ENCODE peak calls at places on chromosome 11, in seven cellular contexts. One of them, this sample, is unnamed.

GRCh38 chr11:113241190-113242051 is 73.0 kb upstream of the TTC12 start:
- DNase-seq in hepatic stellate cell: no peak
- DNase-seq in GM04503: no peak
- DNase-seq in amniotic stem cell: no peak
- DNase-seq in amygdala: no peak
- DNase-seq in neuronal stem cell: no peak
- DNase-seq in stimulated activated CD8-positive, alpha-beta memory T cell treated with anti-CD3 and anti-CD28 coated beads, Interleukin-15, amount 100 ng/mL, for 24 hours: no peak
- DNase-seq in this sample: no peak

GRCh38 chr11:692824-693414 is 2.1 kb downstream of the DEAF1 start:
- DNase-seq in stimulated activated CD8-positive, alpha-beta memory T cell treated with anti-CD3 and anti-CD28 coated beads, Interleukin-15, amount 100 ng/mL, for 24 hours: no peak
- DNase-seq in amniotic stem cell: no peak
- DNase-seq in hepatic stellate cell: no peak
- DNase-seq in GM04503: no peak
- DNase-seq in neuronal stem cell: no peak
- DNase-seq in amygdala: no peak
- DNase-seq in this sample: no peak

GRCh38 chr11:114296190-114296978 is at the start of gene NNMT:
- DNase-seq in neuronal stem cell: no peak
- DNase-seq in hepatic stellate cell: peak; percentile 57
- DNase-seq in amniotic stem cell: peak; percentile 81
- DNase-seq in amygdala: no peak
- DNase-seq in GM04503: peak; percentile 98
- DNase-seq in stimulated activated CD8-positive, alpha-beta memory T cell treated with anti-CD3 and anti-CD28 coated beads, Interleukin-15, amount 100 ng/mL, for 24 hours: no peak
- DNase-seq in this sample: no peak

GRCh38 chr11:62627718-62628117 is 5.9 kb upstream of the B3GAT3 start:
- DNase-seq in GM04503: no peak
- DNase-seq in stimulated activated CD8-positive, alpha-beta memory T cell treated with anti-CD3 and anti-CD28 coated beads, Interleukin-15, amount 100 ng/mL, for 24 hours: no peak
- DNase-seq in neuronal stem cell: no peak
- DNase-seq in amniotic stem cell: no peak
- DNase-seq in amygdala: no peak
- DNase-seq in hepatic stellate cell: no peak
- DNase-seq in this sample: no peak

GRCh38 chr11:59011672-59012071 is 72.4 kb downstream of the GLYATL1 start:
- DNase-seq in amygdala: no peak
- DNase-seq in GM04503: no peak
- DNase-seq in amniotic stem cell: no peak
- DNase-seq in neuronal stem cell: peak; percentile 47
- DNase-seq in hepatic stellate cell: no peak
- DNase-seq in stimulated activated CD8-positive, alpha-beta memory T cell treated with anti-CD3 and anti-CD28 coated beads, Interleukin-15, amount 100 ng/mL, for 24 hours: no peak
- DNase-seq in this sample: no peak

GRCh38 chr11:64814712-64815187 is 4.4 kb upstream of the MEN1 start:
- DNase-seq in hepatic stellate cell: no peak
- DNase-seq in amniotic stem cell: no peak
- DNase-seq in amygdala: no peak
- DNase-seq in neuronal stem cell: no peak
- DNase-seq in GM04503: no peak
- DNase-seq in stimulated activated CD8-positive, alpha-beta memory T cell treated with anti-CD3 and anti-CD28 coated beads, Interleukin-15, amount 100 ng/mL, for 24 hours: no peak
- DNase-seq in this sample: no peak

GRCh38 chr11:13889566-13890214 is 72.8 kb upstream of the SPON1 start:
- DNase-seq in amygdala: no peak
- DNase-seq in stimulated activated CD8-positive, alpha-beta memory T cell treated with anti-CD3 and anti-CD28 coated beads, Interleukin-15, amount 100 ng/mL, for 24 hours: no peak
- DNase-seq in GM04503: no peak
- DNase-seq in neuronal stem cell: no peak
- DNase-seq in hepatic stellate cell: no peak
- DNase-seq in amniotic stem cell: no peak
- DNase-seq in this sample: no peak

GRCh38 chr11:43982421-43982820 is 40.0 kb downstream of the C11orf96 start:
- DNase-seq in amygdala: no peak
- DNase-seq in neuronal stem cell: no peak
- DNase-seq in stimulated activated CD8-positive, alpha-beta memory T cell treated with anti-CD3 and anti-CD28 coated beads, Interleukin-15, amount 100 ng/mL, for 24 hours: no peak
- DNase-seq in GM04503: no peak
- DNase-seq in hepatic stellate cell: no peak
- DNase-seq in amniotic stem cell: no peak
- DNase-seq in this sample: no peak

GRCh38 chr11:2932850-2933251 is 3.6 kb upstream of the PHLDA2 start:
- DNase-seq in stimulated activated CD8-positive, alpha-beta memory T cell treated with anti-CD3 and anti-CD28 coated beads, Interleukin-15, amount 100 ng/mL, for 24 hours: no peak
- DNase-seq in amniotic stem cell: no peak
- DNase-seq in hepatic stellate cell: no peak
- DNase-seq in neuronal stem cell: no peak
- DNase-seq in GM04503: no peak
- DNase-seq in amygdala: no peak
- DNase-seq in this sample: no peak

GRCh38 chr11:88164806-88165205 is 10.4 kb downstream of the RAB38 start:
- DNase-seq in amygdala: no peak
- DNase-seq in amniotic stem cell: no peak
- DNase-seq in hepatic stellate cell: no peak
- DNase-seq in neuronal stem cell: no peak
- DNase-seq in GM04503: no peak
- DNase-seq in stimulated activated CD8-positive, alpha-beta memory T cell treated with anti-CD3 and anti-CD28 coated beads, Interleukin-15, amount 100 ng/mL, for 24 hours: no peak
- DNase-seq in this sample: no peak

GRCh38 chr11:57711414-57712255 is at the start of gene MED19:
- DNase-seq in GM04503: peak; percentile 34
- DNase-seq in hepatic stellate cell: peak; percentile 76
- DNase-seq in amniotic stem cell: peak; percentile 56
- DNase-seq in neuronal stem cell: peak; percentile 82
- DNase-seq in stimulated activated CD8-positive, alpha-beta memory T cell treated with anti-CD3 and anti-CD28 coated beads, Interleukin-15, amount 100 ng/mL, for 24 hours: peak; percentile 49
- DNase-seq in amygdala: no peak
- DNase-seq in this sample: peak; percentile 84

GRCh38 chr11:86395061-86395551 is 20.4 kb downstream of the CCDC81 start:
- DNase-seq in neuronal stem cell: no peak
- DNase-seq in amniotic stem cell: no peak
- DNase-seq in amygdala: no peak
- DNase-seq in hepatic stellate cell: peak; percentile 20
- DNase-seq in stimulated activated CD8-positive, alpha-beta memory T cell treated with anti-CD3 and anti-CD28 coated beads, Interleukin-15, amount 100 ng/mL, for 24 hours: no peak
- DNase-seq in GM04503: no peak
- DNase-seq in this sample: no peak

GRCh38 chr11:45922425-45923082 is at the start of gene LARGE2:
- DNase-seq in hepatic stellate cell: no peak
- DNase-seq in neuronal stem cell: peak; percentile 59
- DNase-seq in GM04503: no peak
- DNase-seq in amygdala: no peak
- DNase-seq in stimulated activated CD8-positive, alpha-beta memory T cell treated with anti-CD3 and anti-CD28 coated beads, Interleukin-15, amount 100 ng/mL, for 24 hours: no peak
- DNase-seq in amniotic stem cell: no peak
- DNase-seq in this sample: peak; percentile 64

GRCh38 chr11:119664701-119665420 is 64.1 kb downstream of the NECTIN1 start:
- DNase-seq in amygdala: no peak
- DNase-seq in stimulated activated CD8-positive, alpha-beta memory T cell treated with anti-CD3 and anti-CD28 coated beads, Interleukin-15, amount 100 ng/mL, for 24 hours: no peak
- DNase-seq in amniotic stem cell: no peak
- DNase-seq in neuronal stem cell: no peak
- DNase-seq in GM04503: no peak
- DNase-seq in hepatic stellate cell: no peak
- DNase-seq in this sample: no peak

GRCh38 chr11:71481101-71481960 is 28.3 kb downstream of the NADSYN1 start:
- DNase-seq in amygdala: no peak
- DNase-seq in stimulated activated CD8-positive, alpha-beta memory T cell treated with anti-CD3 and anti-CD28 coated beads, Interleukin-15, amount 100 ng/mL, for 24 hours: no peak
- DNase-seq in neuronal stem cell: no peak
- DNase-seq in GM04503: no peak
- DNase-seq in amniotic stem cell: no peak
- DNase-seq in hepatic stellate cell: no peak
- DNase-seq in this sample: no peak

GRCh38 chr11:130522284-130522961 is 74.0 kb downstream of the ADAMTS15 start:
- DNase-seq in GM04503: peak; percentile 55
- DNase-seq in stimulated activated CD8-positive, alpha-beta memory T cell treated with anti-CD3 and anti-CD28 coated beads, Interleukin-15, amount 100 ng/mL, for 24 hours: no peak
- DNase-seq in amniotic stem cell: peak; percentile 64
- DNase-seq in neuronal stem cell: peak; percentile 46
- DNase-seq in hepatic stellate cell: peak; percentile 96
- DNase-seq in amygdala: no peak
- DNase-seq in this sample: no peak

GRCh38 chr11:66363805-66364535 is 7.6 kb downstream of the SLC29A2 start:
- DNase-seq in neuronal stem cell: no peak
- DNase-seq in amniotic stem cell: no peak
- DNase-seq in GM04503: no peak
- DNase-seq in hepatic stellate cell: no peak
- DNase-seq in amygdala: no peak
- DNase-seq in stimulated activated CD8-positive, alpha-beta memory T cell treated with anti-CD3 and anti-CD28 coated beads, Interleukin-15, amount 100 ng/mL, for 24 hours: peak; percentile 72
- DNase-seq in this sample: no peak

GRCh38 chr11:11961399-11962028 is 46.9 kb downstream of the DKK3 start:
- DNase-seq in stimulated activated CD8-positive, alpha-beta memory T cell treated with anti-CD3 and anti-CD28 coated beads, Interleukin-15, amount 100 ng/mL, for 24 hours: no peak
- DNase-seq in amniotic stem cell: no peak
- DNase-seq in neuronal stem cell: no peak
- DNase-seq in amygdala: no peak
- DNase-seq in hepatic stellate cell: no peak
- DNase-seq in GM04503: no peak
- DNase-seq in this sample: no peak

GRCh38 chr11:64081663-64082442 is 46.1 kb downstream of the FLRT1 start:
- DNase-seq in amygdala: no peak
- DNase-seq in hepatic stellate cell: no peak
- DNase-seq in neuronal stem cell: no peak
- DNase-seq in GM04503: no peak
- DNase-seq in stimulated activated CD8-positive, alpha-beta memory T cell treated with anti-CD3 and anti-CD28 coated beads, Interleukin-15, amount 100 ng/mL, for 24 hours: no peak
- DNase-seq in amniotic stem cell: no peak
- DNase-seq in this sample: no peak

GRCh38 chr11:62438641-62439040 is 19.8 kb downstream of the SCGB1A1 start:
- DNase-seq in GM04503: no peak
- DNase-seq in stimulated activated CD8-positive, alpha-beta memory T cell treated with anti-CD3 and anti-CD28 coated beads, Interleukin-15, amount 100 ng/mL, for 24 hours: no peak
- DNase-seq in neuronal stem cell: no peak
- DNase-seq in hepatic stellate cell: no peak
- DNase-seq in amygdala: no peak
- DNase-seq in amniotic stem cell: no peak
- DNase-seq in this sample: no peak

GRCh38 chr11:2670541-2671100 is 29.2 kb downstream of the KCNQ1OT1 start:
- DNase-seq in neuronal stem cell: no peak
- DNase-seq in hepatic stellate cell: no peak
- DNase-seq in amygdala: no peak
- DNase-seq in GM04503: no peak
- DNase-seq in amniotic stem cell: no peak
- DNase-seq in stimulated activated CD8-positive, alpha-beta memory T cell treated with anti-CD3 and anti-CD28 coated beads, Interleukin-15, amount 100 ng/mL, for 24 hours: no peak
- DNase-seq in this sample: no peak

GRCh38 chr11:62921201-62921572 is at the start of gene CHRM1:
- DNase-seq in amygdala: no peak
- DNase-seq in hepatic stellate cell: no peak
- DNase-seq in amniotic stem cell: no peak
- DNase-seq in stimulated activated CD8-positive, alpha-beta memory T cell treated with anti-CD3 and anti-CD28 coated beads, Interleukin-15, amount 100 ng/mL, for 24 hours: no peak
- DNase-seq in GM04503: no peak
- DNase-seq in neuronal stem cell: no peak
- DNase-seq in this sample: no peak

GRCh38 chr11:17477361-17477760 is 716 bp upstream of the ABCC8 start:
- DNase-seq in stimulated activated CD8-positive, alpha-beta memory T cell treated with anti-CD3 and anti-CD28 coated beads, Interleukin-15, amount 100 ng/mL, for 24 hours: no peak
- DNase-seq in amygdala: no peak
- DNase-seq in neuronal stem cell: no peak
- DNase-seq in amniotic stem cell: no peak
- DNase-seq in hepatic stellate cell: no peak
- DNase-seq in GM04503: no peak
- DNase-seq in this sample: no peak

GRCh38 chr11:123899792-123900191 is 2.2 kb upstream of the OR8D4 start:
- DNase-seq in amygdala: no peak
- DNase-seq in GM04503: no peak
- DNase-seq in amniotic stem cell: no peak
- DNase-seq in neuronal stem cell: no peak
- DNase-seq in hepatic stellate cell: no peak
- DNase-seq in stimulated activated CD8-positive, alpha-beta memory T cell treated with anti-CD3 and anti-CD28 coated beads, Interleukin-15, amount 100 ng/mL, for 24 hours: no peak
- DNase-seq in this sample: no peak

GRCh38 chr11:69415411-69416122 is 65.9 kb upstream of the LINC01488 start:
- DNase-seq in amniotic stem cell: no peak
- DNase-seq in neuronal stem cell: no peak
- DNase-seq in hepatic stellate cell: no peak
- DNase-seq in stimulated activated CD8-positive, alpha-beta memory T cell treated with anti-CD3 and anti-CD28 coated beads, Interleukin-15, amount 100 ng/mL, for 24 hours: no peak
- DNase-seq in GM04503: no peak
- DNase-seq in amygdala: no peak
- DNase-seq in this sample: no peak

GRCh38 chr11:44621140-44621681 is 55.7 kb downstream of the CD82 start:
- DNase-seq in neuronal stem cell: peak; percentile 81
- DNase-seq in amygdala: peak; percentile 63
- DNase-seq in GM04503: no peak
- DNase-seq in amniotic stem cell: peak; percentile 36
- DNase-seq in hepatic stellate cell: peak; percentile 84
- DNase-seq in stimulated activated CD8-positive, alpha-beta memory T cell treated with anti-CD3 and anti-CD28 coated beads, Interleukin-15, amount 100 ng/mL, for 24 hours: peak; percentile 40
- DNase-seq in this sample: peak; percentile 2

GRCh38 chr11:61019818-61020405 is 48.4 kb downstream of the CD6 start:
- DNase-seq in amniotic stem cell: no peak
- DNase-seq in neuronal stem cell: no peak
- DNase-seq in stimulated activated CD8-positive, alpha-beta memory T cell treated with anti-CD3 and anti-CD28 coated beads, Interleukin-15, amount 100 ng/mL, for 24 hours: no peak
- DNase-seq in hepatic stellate cell: no peak
- DNase-seq in GM04503: no peak
- DNase-seq in amygdala: no peak
- DNase-seq in this sample: no peak

GRCh38 chr11:12756867-12757266 is 82.6 kb downstream of the TEAD1 start:
- DNase-seq in hepatic stellate cell: no peak
- DNase-seq in stimulated activated CD8-positive, alpha-beta memory T cell treated with anti-CD3 and anti-CD28 coated beads, Interleukin-15, amount 100 ng/mL, for 24 hours: no peak
- DNase-seq in amygdala: no peak
- DNase-seq in neuronal stem cell: no peak
- DNase-seq in GM04503: no peak
- DNase-seq in amniotic stem cell: no peak
- DNase-seq in this sample: no peak

GRCh38 chr11:15490535-15490934 is 375.8 kb downstream of the INSC start:
- DNase-seq in amygdala: no peak
- DNase-seq in GM04503: no peak
- DNase-seq in neuronal stem cell: no peak
- DNase-seq in stimulated activated CD8-positive, alpha-beta memory T cell treated with anti-CD3 and anti-CD28 coated beads, Interleukin-15, amount 100 ng/mL, for 24 hours: no peak
- DNase-seq in hepatic stellate cell: no peak
- DNase-seq in amniotic stem cell: no peak
- DNase-seq in this sample: no peak

GRCh38 chr11:94599510-94599909 is 32.3 kb downstream of the PIWIL4 start:
- DNase-seq in amniotic stem cell: no peak
- DNase-seq in amygdala: no peak
- DNase-seq in hepatic stellate cell: no peak
- DNase-seq in neuronal stem cell: no peak
- DNase-seq in GM04503: no peak
- DNase-seq in stimulated activated CD8-positive, alpha-beta memory T cell treated with anti-CD3 and anti-CD28 coated beads, Interleukin-15, amount 100 ng/mL, for 24 hours: no peak
- DNase-seq in this sample: no peak

GRCh38 chr11:45859661-45860140 is 12.4 kb downstream of the CRY2 start:
- DNase-seq in hepatic stellate cell: peak; percentile 96
- DNase-seq in amygdala: peak; percentile 71
- DNase-seq in neuronal stem cell: no peak
- DNase-seq in amniotic stem cell: peak; percentile 86
- DNase-seq in stimulated activated CD8-positive, alpha-beta memory T cell treated with anti-CD3 and anti-CD28 coated beads, Interleukin-15, amount 100 ng/mL, for 24 hours: no peak
- DNase-seq in GM04503: peak; percentile 98
- DNase-seq in this sample: no peak

GRCh38 chr11:114065094-114065493 is 5.6 kb downstream of the ZBTB16 start:
- DNase-seq in neuronal stem cell: no peak
- DNase-seq in hepatic stellate cell: no peak
- DNase-seq in amygdala: no peak
- DNase-seq in GM04503: no peak
- DNase-seq in stimulated activated CD8-positive, alpha-beta memory T cell treated with anti-CD3 and anti-CD28 coated beads, Interleukin-15, amount 100 ng/mL, for 24 hours: no peak
- DNase-seq in amniotic stem cell: no peak
- DNase-seq in this sample: no peak

GRCh38 chr11:134625631-134626030 is 213.6 kb upstream of the B3GAT1 start:
- DNase-seq in amniotic stem cell: no peak
- DNase-seq in GM04503: no peak
- DNase-seq in neuronal stem cell: no peak
- DNase-seq in stimulated activated CD8-positive, alpha-beta memory T cell treated with anti-CD3 and anti-CD28 coated beads, Interleukin-15, amount 100 ng/mL, for 24 hours: no peak
- DNase-seq in hepatic stellate cell: no peak
- DNase-seq in amygdala: no peak
- DNase-seq in this sample: no peak

GRCh38 chr11:44913502-44913901 is 37.2 kb downstream of the TP53I11 start:
- DNase-seq in hepatic stellate cell: no peak
- DNase-seq in GM04503: no peak
- DNase-seq in neuronal stem cell: no peak
- DNase-seq in stimulated activated CD8-positive, alpha-beta memory T cell treated with anti-CD3 and anti-CD28 coated beads, Interleukin-15, amount 100 ng/mL, for 24 hours: no peak
- DNase-seq in amygdala: no peak
- DNase-seq in amniotic stem cell: no peak
- DNase-seq in this sample: peak; percentile 31

GRCh38 chr11:133414503-133414902 is 117.8 kb downstream of the OPCML start:
- DNase-seq in amniotic stem cell: no peak
- DNase-seq in GM04503: no peak
- DNase-seq in amygdala: no peak
- DNase-seq in hepatic stellate cell: no peak
- DNase-seq in neuronal stem cell: no peak
- DNase-seq in stimulated activated CD8-positive, alpha-beta memory T cell treated with anti-CD3 and anti-CD28 coated beads, Interleukin-15, amount 100 ng/mL, for 24 hours: no peak
- DNase-seq in this sample: no peak